ENCODE peak calls at places on chromosomes 16 and 17, in ten cellular contexts. One of them, this sample, is unnamed.
A peak's percentile ranks its signal among the peaks of the same experiment; 100 is the strongest.

GRCh38 chr17:40582328-40582901 is 17.1 kb upstream of the CCR7 start:
- ATAC-seq in activated T-cell treated with anti-CD3 and anti-CD28 coated beads, Interleukin-2, amount 50 U/mL, for 4 hours: peak; percentile 60
- ATAC-seq in natural killer cell treated with Interleukin-12 subunit alpha and Interleukin-12 subunit beta and Interleukin-15 and Interleukin-18, amount 100 ng/mL, for 72 hours: peak; percentile 64
- ATAC-seq in omental fat pad: no peak
- ATAC-seq in gastroesophageal sphincter: peak; percentile 84
- ATAC-seq in activated naive CD8-positive, alpha-beta T cell treated with anti-CD3 and anti-CD28 coated beads, Interleukin-2, amount 50 U/mL, for 24 hours: peak; percentile 67
- ATAC-seq in Panc1: no peak
- ATAC-seq in activated CD8-positive, alpha-beta memory T cell treated with anti-CD3 and anti-CD28 coated beads, Interleukin-2, amount 10 ng/mL, durations not matched to agents 7 days and 5 days: peak; percentile 91
- ATAC-seq in activated naive CD4-positive, alpha-beta T cell treated with anti-CD3 and anti-CD28 coated beads, Interleukin-2, amount 50 U/mL, for 72 hours: peak; percentile 79
- ATAC-seq in activated CD8-positive, alpha-beta T cell treated with anti-CD3 and anti-CD28 coated beads, Interleukin-2, amount 10 ng/mL, durations not matched to agents 7 days and 5 days: peak; percentile 83
- ATAC-seq in this sample: peak; percentile 81

GRCh38 chr17:48001187-48001586 is 30.3 kb downstream of the CDK5RAP3 start:
- ATAC-seq in activated T-cell treated with anti-CD3 and anti-CD28 coated beads, Interleukin-2, amount 50 U/mL, for 4 hours: no peak
- ATAC-seq in natural killer cell treated with Interleukin-12 subunit alpha and Interleukin-12 subunit beta and Interleukin-15 and Interleukin-18, amount 100 ng/mL, for 72 hours: no peak
- ATAC-seq in omental fat pad: no peak
- ATAC-seq in gastroesophageal sphincter: no peak
- ATAC-seq in activated naive CD8-positive, alpha-beta T cell treated with anti-CD3 and anti-CD28 coated beads, Interleukin-2, amount 50 U/mL, for 24 hours: no peak
- ATAC-seq in Panc1: no peak
- ATAC-seq in activated CD8-positive, alpha-beta memory T cell treated with anti-CD3 and anti-CD28 coated beads, Interleukin-2, amount 10 ng/mL, durations not matched to agents 7 days and 5 days: no peak
- ATAC-seq in activated naive CD4-positive, alpha-beta T cell treated with anti-CD3 and anti-CD28 coated beads, Interleukin-2, amount 50 U/mL, for 72 hours: no peak
- ATAC-seq in activated CD8-positive, alpha-beta T cell treated with anti-CD3 and anti-CD28 coated beads, Interleukin-2, amount 10 ng/mL, durations not matched to agents 7 days and 5 days: no peak
- ATAC-seq in this sample: no peak

GRCh38 chr17:77363821-77364361 is 223.1 kb downstream of the SEC14L1 start:
- ATAC-seq in activated T-cell treated with anti-CD3 and anti-CD28 coated beads, Interleukin-2, amount 50 U/mL, for 4 hours: peak; percentile 69
- ATAC-seq in natural killer cell treated with Interleukin-12 subunit alpha and Interleukin-12 subunit beta and Interleukin-15 and Interleukin-18, amount 100 ng/mL, for 72 hours: no peak
- ATAC-seq in omental fat pad: peak; percentile 72
- ATAC-seq in gastroesophageal sphincter: peak; percentile 16
- ATAC-seq in activated naive CD8-positive, alpha-beta T cell treated with anti-CD3 and anti-CD28 coated beads, Interleukin-2, amount 50 U/mL, for 24 hours: peak; percentile 52
- ATAC-seq in Panc1: no peak
- ATAC-seq in activated CD8-positive, alpha-beta memory T cell treated with anti-CD3 and anti-CD28 coated beads, Interleukin-2, amount 10 ng/mL, durations not matched to agents 7 days and 5 days: peak; percentile 20
- ATAC-seq in activated naive CD4-positive, alpha-beta T cell treated with anti-CD3 and anti-CD28 coated beads, Interleukin-2, amount 50 U/mL, for 72 hours: peak; percentile 66
- ATAC-seq in activated CD8-positive, alpha-beta T cell treated with anti-CD3 and anti-CD28 coated beads, Interleukin-2, amount 10 ng/mL, durations not matched to agents 7 days and 5 days: no peak
- ATAC-seq in this sample: peak; percentile 50

GRCh38 chr16:75380870-75381269 is 52.4 kb downstream of the CFDP1 start:
- ATAC-seq in activated T-cell treated with anti-CD3 and anti-CD28 coated beads, Interleukin-2, amount 50 U/mL, for 4 hours: no peak
- ATAC-seq in natural killer cell treated with Interleukin-12 subunit alpha and Interleukin-12 subunit beta and Interleukin-15 and Interleukin-18, amount 100 ng/mL, for 72 hours: no peak
- ATAC-seq in omental fat pad: no peak
- ATAC-seq in gastroesophageal sphincter: no peak
- ATAC-seq in activated naive CD8-positive, alpha-beta T cell treated with anti-CD3 and anti-CD28 coated beads, Interleukin-2, amount 50 U/mL, for 24 hours: no peak
- ATAC-seq in Panc1: no peak
- ATAC-seq in activated CD8-positive, alpha-beta memory T cell treated with anti-CD3 and anti-CD28 coated beads, Interleukin-2, amount 10 ng/mL, durations not matched to agents 7 days and 5 days: no peak
- ATAC-seq in activated naive CD4-positive, alpha-beta T cell treated with anti-CD3 and anti-CD28 coated beads, Interleukin-2, amount 50 U/mL, for 72 hours: no peak
- ATAC-seq in activated CD8-positive, alpha-beta T cell treated with anti-CD3 and anti-CD28 coated beads, Interleukin-2, amount 10 ng/mL, durations not matched to agents 7 days and 5 days: no peak
- ATAC-seq in this sample: no peak

GRCh38 chr17:78396436-78397335 is 18.2 kb downstream of the PGS1 start:
- ATAC-seq in activated T-cell treated with anti-CD3 and anti-CD28 coated beads, Interleukin-2, amount 50 U/mL, for 4 hours: no peak
- ATAC-seq in natural killer cell treated with Interleukin-12 subunit alpha and Interleukin-12 subunit beta and Interleukin-15 and Interleukin-18, amount 100 ng/mL, for 72 hours: no peak
- ATAC-seq in omental fat pad: no peak
- ATAC-seq in gastroesophageal sphincter: no peak
- ATAC-seq in activated naive CD8-positive, alpha-beta T cell treated with anti-CD3 and anti-CD28 coated beads, Interleukin-2, amount 50 U/mL, for 24 hours: no peak
- ATAC-seq in Panc1: no peak
- ATAC-seq in activated CD8-positive, alpha-beta memory T cell treated with anti-CD3 and anti-CD28 coated beads, Interleukin-2, amount 10 ng/mL, durations not matched to agents 7 days and 5 days: no peak
- ATAC-seq in activated naive CD4-positive, alpha-beta T cell treated with anti-CD3 and anti-CD28 coated beads, Interleukin-2, amount 50 U/mL, for 72 hours: no peak
- ATAC-seq in activated CD8-positive, alpha-beta T cell treated with anti-CD3 and anti-CD28 coated beads, Interleukin-2, amount 10 ng/mL, durations not matched to agents 7 days and 5 days: no peak
- ATAC-seq in this sample: no peak

GRCh38 chr16:75599452-75600277 is 23.4 kb downstream of the ADAT1 start:
- ATAC-seq in activated T-cell treated with anti-CD3 and anti-CD28 coated beads, Interleukin-2, amount 50 U/mL, for 4 hours: no peak
- ATAC-seq in natural killer cell treated with Interleukin-12 subunit alpha and Interleukin-12 subunit beta and Interleukin-15 and Interleukin-18, amount 100 ng/mL, for 72 hours: no peak
- ATAC-seq in omental fat pad: no peak
- ATAC-seq in gastroesophageal sphincter: no peak
- ATAC-seq in activated naive CD8-positive, alpha-beta T cell treated with anti-CD3 and anti-CD28 coated beads, Interleukin-2, amount 50 U/mL, for 24 hours: no peak
- ATAC-seq in Panc1: no peak
- ATAC-seq in activated CD8-positive, alpha-beta memory T cell treated with anti-CD3 and anti-CD28 coated beads, Interleukin-2, amount 10 ng/mL, durations not matched to agents 7 days and 5 days: no peak
- ATAC-seq in activated naive CD4-positive, alpha-beta T cell treated with anti-CD3 and anti-CD28 coated beads, Interleukin-2, amount 50 U/mL, for 72 hours: no peak
- ATAC-seq in activated CD8-positive, alpha-beta T cell treated with anti-CD3 and anti-CD28 coated beads, Interleukin-2, amount 10 ng/mL, durations not matched to agents 7 days and 5 days: no peak
- ATAC-seq in this sample: no peak

GRCh38 chr16:72664122-72664479 is 383.8 kb downstream of the ZFHX3 start:
- ATAC-seq in activated T-cell treated with anti-CD3 and anti-CD28 coated beads, Interleukin-2, amount 50 U/mL, for 4 hours: no peak
- ATAC-seq in natural killer cell treated with Interleukin-12 subunit alpha and Interleukin-12 subunit beta and Interleukin-15 and Interleukin-18, amount 100 ng/mL, for 72 hours: no peak
- ATAC-seq in omental fat pad: no peak
- ATAC-seq in gastroesophageal sphincter: no peak
- ATAC-seq in activated naive CD8-positive, alpha-beta T cell treated with anti-CD3 and anti-CD28 coated beads, Interleukin-2, amount 50 U/mL, for 24 hours: no peak
- ATAC-seq in Panc1: no peak
- ATAC-seq in activated CD8-positive, alpha-beta memory T cell treated with anti-CD3 and anti-CD28 coated beads, Interleukin-2, amount 10 ng/mL, durations not matched to agents 7 days and 5 days: no peak
- ATAC-seq in activated naive CD4-positive, alpha-beta T cell treated with anti-CD3 and anti-CD28 coated beads, Interleukin-2, amount 50 U/mL, for 72 hours: no peak
- ATAC-seq in activated CD8-positive, alpha-beta T cell treated with anti-CD3 and anti-CD28 coated beads, Interleukin-2, amount 10 ng/mL, durations not matched to agents 7 days and 5 days: no peak
- ATAC-seq in this sample: no peak

GRCh38 chr17:32323784-32324590 is 18.0 kb downstream of the C17orf75 start:
- ATAC-seq in activated T-cell treated with anti-CD3 and anti-CD28 coated beads, Interleukin-2, amount 50 U/mL, for 4 hours: peak; percentile 61
- ATAC-seq in natural killer cell treated with Interleukin-12 subunit alpha and Interleukin-12 subunit beta and Interleukin-15 and Interleukin-18, amount 100 ng/mL, for 72 hours: peak; percentile 88
- ATAC-seq in omental fat pad: peak; percentile 61
- ATAC-seq in gastroesophageal sphincter: no peak
- ATAC-seq in activated naive CD8-positive, alpha-beta T cell treated with anti-CD3 and anti-CD28 coated beads, Interleukin-2, amount 50 U/mL, for 24 hours: peak; percentile 87
- ATAC-seq in Panc1: peak; percentile 62
- ATAC-seq in activated CD8-positive, alpha-beta memory T cell treated with anti-CD3 and anti-CD28 coated beads, Interleukin-2, amount 10 ng/mL, durations not matched to agents 7 days and 5 days: peak; percentile 73
- ATAC-seq in activated naive CD4-positive, alpha-beta T cell treated with anti-CD3 and anti-CD28 coated beads, Interleukin-2, amount 50 U/mL, for 72 hours: peak; percentile 85
- ATAC-seq in activated CD8-positive, alpha-beta T cell treated with anti-CD3 and anti-CD28 coated beads, Interleukin-2, amount 10 ng/mL, durations not matched to agents 7 days and 5 days: peak; percentile 80
- ATAC-seq in this sample: peak; percentile 77

GRCh38 chr17:4444782-4445473 is 11.2 kb downstream of the SPNS3 start:
- ATAC-seq in activated T-cell treated with anti-CD3 and anti-CD28 coated beads, Interleukin-2, amount 50 U/mL, for 4 hours: no peak
- ATAC-seq in natural killer cell treated with Interleukin-12 subunit alpha and Interleukin-12 subunit beta and Interleukin-15 and Interleukin-18, amount 100 ng/mL, for 72 hours: peak; percentile 21
- ATAC-seq in omental fat pad: no peak
- ATAC-seq in gastroesophageal sphincter: no peak
- ATAC-seq in activated naive CD8-positive, alpha-beta T cell treated with anti-CD3 and anti-CD28 coated beads, Interleukin-2, amount 50 U/mL, for 24 hours: no peak
- ATAC-seq in Panc1: peak; percentile 68
- ATAC-seq in activated CD8-positive, alpha-beta memory T cell treated with anti-CD3 and anti-CD28 coated beads, Interleukin-2, amount 10 ng/mL, durations not matched to agents 7 days and 5 days: no peak
- ATAC-seq in activated naive CD4-positive, alpha-beta T cell treated with anti-CD3 and anti-CD28 coated beads, Interleukin-2, amount 50 U/mL, for 72 hours: peak; percentile 22
- ATAC-seq in activated CD8-positive, alpha-beta T cell treated with anti-CD3 and anti-CD28 coated beads, Interleukin-2, amount 10 ng/mL, durations not matched to agents 7 days and 5 days: no peak
- ATAC-seq in this sample: no peak

GRCh38 chr17:49547566-49547965 is 28.1 kb upstream of the NXPH3 start:
- ATAC-seq in activated T-cell treated with anti-CD3 and anti-CD28 coated beads, Interleukin-2, amount 50 U/mL, for 4 hours: no peak
- ATAC-seq in natural killer cell treated with Interleukin-12 subunit alpha and Interleukin-12 subunit beta and Interleukin-15 and Interleukin-18, amount 100 ng/mL, for 72 hours: no peak
- ATAC-seq in omental fat pad: no peak
- ATAC-seq in gastroesophageal sphincter: no peak
- ATAC-seq in activated naive CD8-positive, alpha-beta T cell treated with anti-CD3 and anti-CD28 coated beads, Interleukin-2, amount 50 U/mL, for 24 hours: no peak
- ATAC-seq in Panc1: no peak
- ATAC-seq in activated CD8-positive, alpha-beta memory T cell treated with anti-CD3 and anti-CD28 coated beads, Interleukin-2, amount 10 ng/mL, durations not matched to agents 7 days and 5 days: no peak
- ATAC-seq in activated naive CD4-positive, alpha-beta T cell treated with anti-CD3 and anti-CD28 coated beads, Interleukin-2, amount 50 U/mL, for 72 hours: no peak
- ATAC-seq in activated CD8-positive, alpha-beta T cell treated with anti-CD3 and anti-CD28 coated beads, Interleukin-2, amount 10 ng/mL, durations not matched to agents 7 days and 5 days: no peak
- ATAC-seq in this sample: no peak

GRCh38 chr17:7403043-7403901 is 625 bp downstream of the TMEM256 start:
- ATAC-seq in activated T-cell treated with anti-CD3 and anti-CD28 coated beads, Interleukin-2, amount 50 U/mL, for 4 hours: no peak
- ATAC-seq in natural killer cell treated with Interleukin-12 subunit alpha and Interleukin-12 subunit beta and Interleukin-15 and Interleukin-18, amount 100 ng/mL, for 72 hours: no peak
- ATAC-seq in omental fat pad: peak; percentile 63
- ATAC-seq in gastroesophageal sphincter: peak; percentile 65
- ATAC-seq in activated naive CD8-positive, alpha-beta T cell treated with anti-CD3 and anti-CD28 coated beads, Interleukin-2, amount 50 U/mL, for 24 hours: no peak
- ATAC-seq in Panc1: peak; percentile 70
- ATAC-seq in activated CD8-positive, alpha-beta memory T cell treated with anti-CD3 and anti-CD28 coated beads, Interleukin-2, amount 10 ng/mL, durations not matched to agents 7 days and 5 days: no peak
- ATAC-seq in activated naive CD4-positive, alpha-beta T cell treated with anti-CD3 and anti-CD28 coated beads, Interleukin-2, amount 50 U/mL, for 72 hours: peak; percentile 43
- ATAC-seq in activated CD8-positive, alpha-beta T cell treated with anti-CD3 and anti-CD28 coated beads, Interleukin-2, amount 10 ng/mL, durations not matched to agents 7 days and 5 days: no peak
- ATAC-seq in this sample: no peak

GRCh38 chr17:49229805-49230600 is 584 bp downstream of the PHOSPHO1 start:
- ATAC-seq in activated T-cell treated with anti-CD3 and anti-CD28 coated beads, Interleukin-2, amount 50 U/mL, for 4 hours: no peak
- ATAC-seq in natural killer cell treated with Interleukin-12 subunit alpha and Interleukin-12 subunit beta and Interleukin-15 and Interleukin-18, amount 100 ng/mL, for 72 hours: peak; percentile 3
- ATAC-seq in omental fat pad: peak; percentile 24
- ATAC-seq in gastroesophageal sphincter: peak; percentile 4
- ATAC-seq in activated naive CD8-positive, alpha-beta T cell treated with anti-CD3 and anti-CD28 coated beads, Interleukin-2, amount 50 U/mL, for 24 hours: no peak
- ATAC-seq in Panc1: no peak
- ATAC-seq in activated CD8-positive, alpha-beta memory T cell treated with anti-CD3 and anti-CD28 coated beads, Interleukin-2, amount 10 ng/mL, durations not matched to agents 7 days and 5 days: peak; percentile 24
- ATAC-seq in activated naive CD4-positive, alpha-beta T cell treated with anti-CD3 and anti-CD28 coated beads, Interleukin-2, amount 50 U/mL, for 72 hours: no peak
- ATAC-seq in activated CD8-positive, alpha-beta T cell treated with anti-CD3 and anti-CD28 coated beads, Interleukin-2, amount 10 ng/mL, durations not matched to agents 7 days and 5 days: peak; percentile 3
- ATAC-seq in this sample: no peak

GRCh38 chr17:50825188-50825587 is 10.2 kb upstream of the WFIKKN2 start:
- ATAC-seq in activated T-cell treated with anti-CD3 and anti-CD28 coated beads, Interleukin-2, amount 50 U/mL, for 4 hours: no peak
- ATAC-seq in natural killer cell treated with Interleukin-12 subunit alpha and Interleukin-12 subunit beta and Interleukin-15 and Interleukin-18, amount 100 ng/mL, for 72 hours: no peak
- ATAC-seq in omental fat pad: no peak
- ATAC-seq in gastroesophageal sphincter: no peak
- ATAC-seq in activated naive CD8-positive, alpha-beta T cell treated with anti-CD3 and anti-CD28 coated beads, Interleukin-2, amount 50 U/mL, for 24 hours: no peak
- ATAC-seq in Panc1: no peak
- ATAC-seq in activated CD8-positive, alpha-beta memory T cell treated with anti-CD3 and anti-CD28 coated beads, Interleukin-2, amount 10 ng/mL, durations not matched to agents 7 days and 5 days: no peak
- ATAC-seq in activated naive CD4-positive, alpha-beta T cell treated with anti-CD3 and anti-CD28 coated beads, Interleukin-2, amount 50 U/mL, for 72 hours: no peak
- ATAC-seq in activated CD8-positive, alpha-beta T cell treated with anti-CD3 and anti-CD28 coated beads, Interleukin-2, amount 10 ng/mL, durations not matched to agents 7 days and 5 days: no peak
- ATAC-seq in this sample: no peak

GRCh38 chr16:28187595-28188004 is 24.2 kb downstream of the XPO6 start:
- ATAC-seq in activated T-cell treated with anti-CD3 and anti-CD28 coated beads, Interleukin-2, amount 50 U/mL, for 4 hours: peak; percentile 40
- ATAC-seq in natural killer cell treated with Interleukin-12 subunit alpha and Interleukin-12 subunit beta and Interleukin-15 and Interleukin-18, amount 100 ng/mL, for 72 hours: peak; percentile 80
- ATAC-seq in omental fat pad: no peak
- ATAC-seq in gastroesophageal sphincter: no peak
- ATAC-seq in activated naive CD8-positive, alpha-beta T cell treated with anti-CD3 and anti-CD28 coated beads, Interleukin-2, amount 50 U/mL, for 24 hours: peak; percentile 31
- ATAC-seq in Panc1: no peak
- ATAC-seq in activated CD8-positive, alpha-beta memory T cell treated with anti-CD3 and anti-CD28 coated beads, Interleukin-2, amount 10 ng/mL, durations not matched to agents 7 days and 5 days: peak; percentile 50
- ATAC-seq in activated naive CD4-positive, alpha-beta T cell treated with anti-CD3 and anti-CD28 coated beads, Interleukin-2, amount 50 U/mL, for 72 hours: peak; percentile 62
- ATAC-seq in activated CD8-positive, alpha-beta T cell treated with anti-CD3 and anti-CD28 coated beads, Interleukin-2, amount 10 ng/mL, durations not matched to agents 7 days and 5 days: peak; percentile 55
- ATAC-seq in this sample: peak; percentile 47